ENCODE peak calls at places on chromosomes 7 and 10, in five cellular contexts. W, X, A, D and T are unnamed samples.

GRCh38 chr7:5426226-5426475 is 2.5 kb upstream of the TNRC18 start:
- DNase-seq in W (no peak), X (peak; percentile 9), A (no peak), D (peak; percentile 65), T (no peak)

GRCh38 chr10:74432841-74433594 is 282.0 kb downstream of the ADK start:
- DNase-seq in W (no peak), X (no peak), A (no peak), D (no peak), T (peak; percentile 51)

GRCh38 chr10:81961451-81962184 is 86.6 kb downstream of the NRG3 start:
- DNase-seq in W (no peak), X (no peak), A (no peak), D (no peak), T (no peak)

GRCh38 chr7:46933596-46933995 is 648.3 kb downstream of the TNS3 start:
- DNase-seq in W (no peak), X (no peak), A (no peak), D (no peak), T (no peak)

GRCh38 chr7:55349126-55349525 is 16.0 kb upstream of the LANCL2 start:
- DNase-seq in W (no peak), X (no peak), A (no peak), D (no peak), T (no peak)

GRCh38 chr7:17370901-17371550 is 72.6 kb downstream of the AHR start:
- DNase-seq in W (no peak), X (no peak), A (no peak), D (no peak), T (no peak)

GRCh38 chr10:103731609-103732270 is 123.6 kb downstream of the SH3PXD2A start:
- DNase-seq in W (no peak), X (no peak), A (no peak), D (no peak), T (no peak)

GRCh38 chr7:149385195-149385955 is 75.5 kb downstream of the ZNF777 start:
- DNase-seq in W (no peak), X (no peak), A (no peak), D (no peak), T (no peak)

GRCh38 chr10:133528296-133528844 is 1.2 kb downstream of the CYP2E1 start:
- DNase-seq in W (no peak), X (no peak), A (no peak), D (no peak), T (no peak)

GRCh38 chr7:44791278-44792219 is 4.9 kb upstream of the PPIA start:
- DNase-seq in W (no peak), X (no peak), A (no peak), D (peak; percentile 51), T (no peak)

GRCh38 chr7:112150823-112151641 is 55.2 kb downstream of the DOCK4 start:
- DNase-seq in W (no peak), X (no peak), A (no peak), D (peak; percentile 8), T (peak; percentile 43)

GRCh38 chr7:37540917-37541316 is 92.3 kb upstream of the ELMO1 start:
- DNase-seq in W (no peak), X (no peak), A (no peak), D (no peak), T (no peak)

GRCh38 chr10:120607710-120608703 is 151.0 kb downstream of the PLPP4 start:
- DNase-seq in W (no peak), X (no peak), A (no peak), D (no peak), T (no peak)

GRCh38 chr7:106775552-106775936 is 89.5 kb upstream of the PIK3CG start:
- DNase-seq in W (no peak), X (no peak), A (no peak), D (peak; percentile 90), T (no peak)

GRCh38 chr7:74493295-74493694 is 39.6 kb downstream of the GTF2IRD1 start:
- DNase-seq in W (no peak), X (no peak), A (no peak), D (no peak), T (no peak)

GRCh38 chr10:24196426-24197039 is 12.4 kb upstream of the KIAA1217 start:
- DNase-seq in W (peak; percentile 84), X (peak; percentile 79), A (peak; percentile 27), D (peak; percentile 75), T (no peak)

GRCh38 chr10:86077271-86077670 is 289.3 kb downstream of the GRID1 start:
- DNase-seq in W (no peak), X (no peak), A (no peak), D (no peak), T (no peak)

GRCh38 chr7:6437251-6437650 is 10.5 kb downstream of the DAGLB start:
- DNase-seq in W (no peak), X (peak; percentile 50), A (no peak), D (no peak), T (no peak)

GRCh38 chr10:8969853-8970252 is 915.4 kb downstream of the GATA3 start:
- DNase-seq in W (no peak), X (no peak), A (no peak), D (no peak), T (no peak)

GRCh38 chr7:148501707-148502139 is 88.8 kb upstream of the C7orf33 start:
- DNase-seq in W (peak; percentile 61), X (peak; percentile 43), A (no peak), D (no peak), T (no peak)

GRCh38 chr7:6284461-6285360 is 12.3 kb upstream of the CYTH3 start:
- DNase-seq in W (no peak), X (no peak), A (no peak), D (no peak), T (no peak)

GRCh38 chr7:155914341-155914740 is 102.1 kb upstream of the SHH start:
- DNase-seq in W (no peak), X (no peak), A (no peak), D (no peak), T (no peak)